ENCODE peak calls at places on chromosomes 5 and 9, in six cellular contexts. X is endodermal cell; J is CD8-positive, alpha-beta T cell; N is prostate gland; D is dorsolateral prefrontal cortex; G is bronchial epithelial cell. A is an unnamed sample.

GRCh38 chr5:80382488-80382887 is 25.4 kb upstream of the ZFYVE16 start:
- DNase-seq in X (no peak), J (no peak), N (no peak), D (no peak), G (no peak), A (no peak)

GRCh38 chr9:119272500-119273211 is 96.6 kb downstream of the BRINP1 start:
- DNase-seq in X (peak), J (no peak), N (no peak), D (no peak), G (no peak), A (no peak)

GRCh38 chr5:115718853-115719252 is 93.0 kb upstream of the TMED7 start:
- DNase-seq in X (no peak), J (no peak), N (no peak), D (no peak), G (no peak), A (no peak)

GRCh38 chr5:13107553-13107952 is 836.9 kb downstream of the DNAH5 start:
- DNase-seq in X (no peak), J (no peak), N (no peak), D (no peak), G (peak), A (no peak)

GRCh38 chr5:37272564-37272963 is 23.4 kb upstream of the CPLANE1 start:
- DNase-seq in X (peak), J (no peak), N (no peak), D (no peak), G (peak), A (peak)

GRCh38 chr5:8058626-8059180 is 189.8 kb downstream of the MTRR start:
- DNase-seq in X (no peak), J (no peak), N (no peak), D (no peak), G (no peak), A (no peak)

GRCh38 chr5:131228646-131229045 is 35.2 kb upstream of the CDC42SE2 start:
- DNase-seq in X (no peak), J (no peak), N (no peak), D (no peak), G (no peak), A (no peak)

GRCh38 chr9:118761016-118761790 is 608.0 kb downstream of the BRINP1 start:
- DNase-seq in X (no peak), J (no peak), N (no peak), D (no peak), G (peak), A (no peak)

GRCh38 chr5:9594913-9595312 is 35.2 kb downstream of the TAS2R1 start:
- DNase-seq in X (no peak), J (no peak), N (no peak), D (no peak), G (no peak), A (no peak)

GRCh38 chr5:111143910-111144309 is 51.8 kb downstream of the WDR36 start:
- DNase-seq in X (no peak), J (no peak), N (no peak), D (no peak), G (peak), A (no peak)

GRCh38 chr5:139914218-139914807 is 118.7 kb downstream of the PSD2 start:
- DNase-seq in X (no peak), J (no peak), N (no peak), D (no peak), G (peak), A (no peak)

GRCh38 chr5:39331993-39332392 is 32.3 kb downstream of the C9 start:
- DNase-seq in X (no peak), J (no peak), N (no peak), D (no peak), G (no peak), A (no peak)

GRCh38 chr5:1110260-1110929 is 1.5 kb downstream of the SLC12A7 start:
- DNase-seq in X (no peak), J (no peak), N (no peak), D (no peak), G (no peak), A (no peak)

GRCh38 chr5:169828385-169828784 is 151.9 kb downstream of the INSYN2B start:
- DNase-seq in X (no peak), J (no peak), N (no peak), D (no peak), G (no peak), A (no peak)

GRCh38 chr5:43294226-43294625 is 19.0 kb downstream of the HMGCS1 start:
- DNase-seq in X (no peak), J (no peak), N (no peak), D (no peak), G (no peak), A (no peak)

GRCh38 chr5:148352696-148353095 is 17.3 kb downstream of the SPINK9 start:
- DNase-seq in X (no peak), J (no peak), N (no peak), D (no peak), G (peak), A (no peak)

GRCh38 chr5:134003957-134004625 is 684 bp downstream of the VDAC1 start:
- DNase-seq in X (peak), J (peak), N (peak), D (peak), G (no peak), A (no peak)

GRCh38 chr5:85921590-85921989 is 696.2 kb upstream of the COX7C start:
- DNase-seq in X (no peak), J (no peak), N (no peak), D (no peak), G (no peak), A (no peak)

GRCh38 chr5:167934561-167934971 is 356.9 kb upstream of the WWC1 start:
- DNase-seq in X (no peak), J (no peak), N (no peak), D (no peak), G (peak), A (no peak)

GRCh38 chr5:123937230-123937629 is 425.3 kb downstream of the CSNK1G3 start:
- DNase-seq in X (peak), J (no peak), N (peak), D (no peak), G (peak), A (no peak)

GRCh38 chr5:1437452-1437851 is 7.8 kb downstream of the SLC6A3 start:
- DNase-seq in X (peak), J (no peak), N (no peak), D (no peak), G (peak), A (no peak)

GRCh38 chr5:67059747-67060490 is 136.7 kb downstream of the CD180 start:
- DNase-seq in X (no peak), J (no peak), N (no peak), D (no peak), G (peak), A (no peak)

GRCh38 chr5:7467179-7467578 is 71.2 kb downstream of the ADCY2 start:
- DNase-seq in X (peak), J (no peak), N (no peak), D (no peak), G (no peak), A (no peak)

GRCh38 chr9:92714787-92715487 is 45.0 kb upstream of the IPPK start:
- DNase-seq in X (peak), J (no peak), N (no peak), D (no peak), G (no peak), A (no peak)

GRCh38 chr9:81489048-81489447 is 200.3 kb downstream of the TLE1 start:
- DNase-seq in X (no peak), J (no peak), N (no peak), D (no peak), G (no peak), A (no peak)

GRCh38 chr9:28810375-28811075 is 1237.2 kb upstream of the C9orf72 start:
- DNase-seq in X (no peak), J (no peak), N (no peak), D (no peak), G (peak), A (peak)

GRCh38 chr5:172142709-172143215 is 45.3 kb downstream of the STK10 start:
- DNase-seq in X (peak), J (no peak), N (no peak), D (no peak), G (no peak), A (no peak)

GRCh38 chr5:145971108-145971507 is 34.7 kb downstream of the SH3RF2 start:
- DNase-seq in X (no peak), J (no peak), N (no peak), D (no peak), G (peak), A (no peak)

GRCh38 chr5:1541662-1542008 is 17.9 kb upstream of the LPCAT1 start:
- DNase-seq in X (peak), J (no peak), N (no peak), D (peak), G (no peak), A (no peak)

GRCh38 chr9:113493080-113493615 is 29.6 kb downstream of the RGS3 start:
- DNase-seq in X (no peak), J (no peak), N (no peak), D (no peak), G (no peak), A (no peak)

GRCh38 chr5:135206862-135207261 is 172.8 kb upstream of the PITX1 start:
- DNase-seq in X (peak), J (no peak), N (no peak), D (no peak), G (no peak), A (no peak)

GRCh38 chr9:6433405-6433804 is 20.4 kb downstream of the UHRF2 start:
- DNase-seq in X (no peak), J (no peak), N (no peak), D (no peak), G (peak), A (no peak)

GRCh38 chr5:76724871-76725270 is 8.9 kb downstream of the F2R start:
- DNase-seq in X (no peak), J (no peak), N (no peak), D (no peak), G (peak), A (peak)

GRCh38 chr9:80561526-80561925 is 989.8 kb downstream of the TLE4 start:
- DNase-seq in X (no peak), J (no peak), N (no peak), D (no peak), G (peak), A (no peak)

GRCh38 chr5:78359831-78360673 is at the start of gene SCAMP1:
- DNase-seq in X (peak), J (peak), N (peak), D (peak), G (peak), A (peak)

GRCh38 chr5:78362220-78362619 is 1.8 kb downstream of the SCAMP1 start:
- DNase-seq in X (no peak), J (no peak), N (no peak), D (no peak), G (no peak), A (peak)

GRCh38 chr5:78360674-78361225 is 333 bp downstream of the SCAMP1 start:
- DNase-seq in X (peak), J (peak), N (peak), D (peak), G (no peak), A (no peak)

GRCh38 chr5:78364005-78364404 is 3.6 kb downstream of the SCAMP1 start:
- DNase-seq in X (no peak), J (no peak), N (no peak), D (no peak), G (no peak), A (no peak)

GRCh38 chr5:78361226-78361993 is 993 bp downstream of the SCAMP1 start:
- DNase-seq in X (peak), J (no peak), N (peak), D (no peak), G (peak), A (peak)
- TF ChIP-seq CTCF in X (peak), J (peak), N (no peak), D (peak), G (peak), A (peak)

GRCh38 chr9:27528886-27529315 is 713 bp downstream of the MOB3B start:
- DNase-seq in X (peak), J (no peak), N (peak), D (no peak), G (peak), A (no peak)

GRCh38 chr9:27530915-27531762 is 1.5 kb upstream of the MOB3B start:
- DNase-seq in X (no peak), J (no peak), N (no peak), D (no peak), G (no peak), A (no peak)

GRCh38 chr9:27528278-27528885 is 1.2 kb downstream of the MOB3B start:
- DNase-seq in X (peak), J (peak), N (peak), D (peak), G (peak), A (no peak)

GRCh38 chr9:27529316-27530278 is at the start of gene MOB3B:
- DNase-seq in X (peak), J (peak), N (peak), D (peak), G (peak), A (no peak)

GRCh38 chr9:27527702-27528277 is 1.8 kb downstream of the MOB3B start:
- DNase-seq in X (no peak), J (no peak), N (peak), D (no peak), G (no peak), A (no peak)
- H3K4me3 ChIP-seq in X (peak), J (peak), N (peak), D (peak), G (peak), A (peak)

GRCh38 chr9:136098844-136099243 is 3.8 kb upstream of the NACC2 start:
- DNase-seq in X (no peak), J (no peak), N (no peak), D (no peak), G (no peak), A (no peak)
- TF ChIP-seq CTCF in X (no peak), J (no peak), N (no peak), D (no peak), G (no peak), A (no peak)

GRCh38 chr5:59767753-59768159 is 125.8 kb downstream of the PDE4D start:
- DNase-seq in X (no peak), J (no peak), N (no peak), D (no peak), G (peak), A (no peak)
- H3K4me3 ChIP-seq in X (peak), J (no peak), N (peak), D (peak), G (peak), A (peak)

GRCh38 chr5:138665261-138665660 is 88.0 kb upstream of the CTNNA1 start:
- DNase-seq in X (no peak), J (no peak), N (no peak), D (peak), G (no peak), A (no peak)

GRCh38 chr5:138668981-138669380 is 84.2 kb upstream of the CTNNA1 start:
- DNase-seq in X (no peak), J (no peak), N (no peak), D (no peak), G (no peak), A (no peak)

GRCh38 chr5:138666226-138666742 is 86.9 kb upstream of the CTNNA1 start:
- DNase-seq in X (no peak), J (no peak), N (no peak), D (peak), G (no peak), A (no peak)

GRCh38 chr5:138664276-138664943 is 88.8 kb upstream of the CTNNA1 start:
- DNase-seq in X (no peak), J (no peak), N (no peak), D (peak), G (peak), A (no peak)

DNA sequence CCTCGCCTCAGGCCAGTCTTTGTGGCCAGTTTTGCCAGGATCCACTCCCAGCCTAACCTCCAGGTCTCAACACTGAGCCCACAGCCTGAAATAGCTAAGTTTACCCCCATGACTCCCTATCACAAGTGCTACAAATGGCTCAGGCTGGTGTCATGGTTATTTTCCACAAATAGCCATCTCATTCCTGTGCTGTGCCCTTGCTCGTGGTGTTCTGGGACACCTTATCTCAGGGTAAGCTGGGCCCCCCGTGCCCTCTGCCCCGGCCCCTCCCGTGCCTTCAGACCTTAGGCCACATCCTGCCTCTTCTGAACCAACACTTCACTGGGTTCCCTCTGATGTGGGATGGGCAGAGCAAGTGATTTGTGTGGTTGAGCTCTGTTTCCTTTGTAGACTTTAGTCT is 84.8 kb upstream of the CTNNA1 start:
- DNase-seq in X (no peak), J (peak), N (no peak), D (no peak), G (no peak), A (no peak)
- TF ChIP-seq CTCF in X (no peak), J (no peak), N (no peak), D (no peak), G (no peak), A (no peak)

GRCh38 chr5:180468732-180469585 is 25.2 kb upstream of the CNOT6 start:
- DNase-seq in X (no peak), J (no peak), N (no peak), D (no peak), G (no peak), A (no peak)

GRCh38 chr5:180467576-180467975 is 26.6 kb upstream of the CNOT6 start:
- DNase-seq in X (no peak), J (no peak), N (no peak), D (no peak), G (no peak), A (no peak)

GRCh38 chr5:180467989-180468731 is 26.0 kb upstream of the CNOT6 start:
- DNase-seq in X (no peak), J (no peak), N (no peak), D (no peak), G (no peak), A (no peak)

GRCh38 chr5:180466316-180466715 is 27.9 kb upstream of the CNOT6 start:
- DNase-seq in X (no peak), J (no peak), N (no peak), D (no peak), G (no peak), A (no peak)

GRCh38 chr5:180467028-180467427 is 27.2 kb upstream of the CNOT6 start:
- DNase-seq in X (no peak), J (no peak), N (no peak), D (no peak), G (peak), A (peak)
- H3K4me3 ChIP-seq in X (no peak), J (no peak), N (no peak), D (no peak), G (no peak), A (no peak)

DNA sequence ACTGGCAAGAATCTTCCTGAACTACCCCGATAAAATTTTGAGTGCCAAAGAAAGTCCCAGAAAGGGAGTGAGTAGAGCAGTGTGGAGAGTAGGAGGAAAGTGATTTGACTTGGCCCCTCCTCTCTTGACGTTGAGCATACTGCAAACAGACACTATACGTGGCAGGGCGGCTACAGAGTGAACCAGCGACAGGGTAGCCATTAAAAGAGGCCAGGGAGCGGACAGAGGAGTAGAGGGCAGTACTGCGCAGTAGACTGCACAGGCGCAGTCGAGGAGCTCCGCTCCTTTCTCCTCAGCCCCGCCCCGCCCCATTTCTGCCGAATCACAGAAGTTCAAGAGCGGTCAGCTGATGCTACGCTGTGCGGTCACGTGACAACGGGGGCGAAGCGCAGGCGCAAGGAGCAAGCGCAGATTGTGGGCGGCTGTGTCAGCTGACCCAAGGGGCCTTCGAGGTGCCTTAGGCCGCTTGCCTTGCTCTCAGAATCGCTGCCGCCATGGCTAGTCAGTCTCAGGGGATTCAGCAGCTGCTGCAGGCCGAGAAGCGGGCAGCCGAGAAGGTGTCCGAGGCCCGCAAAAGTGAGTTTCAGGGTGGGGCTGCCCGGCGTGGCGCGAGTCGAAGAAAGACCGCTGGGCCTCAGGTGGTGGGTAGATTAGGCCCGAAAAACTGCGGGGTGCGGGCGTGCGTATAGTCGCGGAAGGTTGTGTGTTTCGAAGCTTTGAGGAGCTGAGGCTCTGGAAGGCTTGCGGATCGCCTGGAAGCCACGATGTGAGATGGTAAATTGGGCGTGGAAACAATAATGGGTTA is at the start of gene ATP6V1G1:
- DNase-seq in X (peak), J (peak), N (peak), D (peak), G (peak), A (peak)
- TF ChIP-seq CTCF in X (peak), J (no peak), N (peak), D (no peak), G (peak), A (peak)

GRCh38 chr5:72298711-72299110 is 21.3 kb downstream of the MRPS27 start:
- DNase-seq in X (no peak), J (no peak), N (no peak), D (no peak), G (no peak), A (no peak)
- H3K4me3 ChIP-seq in X (no peak), J (no peak), N (no peak), D (no peak), G (no peak), A (no peak)